ENCODE peak calls at places on chromosomes 5 and 9, in four cellular contexts. D is H1, I is IMR-90, U is H9. X is an unnamed sample. For H3K4me1, the result is how much of the 10 kb centered on the place peaks cover.

GRCh38 chr5:13412040-13412595 is 532.4 kb downstream of the DNAH5 start:
- DNase-seq in D (no peak), I (no peak), U (no peak), X (no peak)

GRCh38 chr5:620152-620551 is 8.0 kb downstream of the CEP72 start:
- DNase-seq in D (no peak), I (no peak), U (no peak), X (no peak)

GRCh38 chr5:168114444-168115017 is 176.9 kb upstream of the WWC1 start:
- DNase-seq in D (peak), I (peak), U (peak), X (peak)

GRCh38 chr9:65400886-65401285 is 115.9 kb upstream of the FOXD4L5 start:
- DNase-seq in D (no peak), I (no peak), U (no peak), X (no peak)

GRCh38 chr5:110460837-110461236 is 265.6 kb downstream of the TMEM232 start:
- DNase-seq in D (no peak), I (no peak), U (no peak), X (no peak)

GRCh38 chr5:142097681-142098080 is 10.9 kb upstream of the NDFIP1 start:
- DNase-seq in D (no peak), I (no peak), U (no peak), X (peak)

GRCh38 chr5:124157320-124157719 is 589.1 kb downstream of the ZNF608 start:
- DNase-seq in D (no peak), I (no peak), U (no peak), X (no peak)

GRCh38 chr5:178113841-178114324 is 551 bp downstream of the N4BP3 start:
- DNase-seq in D (no peak), I (no peak), U (no peak), X (peak)

GRCh38 chr5:111384220-111384619 is 128.1 kb downstream of the STARD4 start:
- DNase-seq in D (no peak), I (no peak), U (no peak), X (peak)

GRCh38 chr5:95859327-95860060 is 37.0 kb upstream of the GLRX start:
- DNase-seq in D (no peak), I (no peak), U (no peak), X (peak)

GRCh38 chr9:129287595-129288305 is 109.7 kb upstream of the IER5L start:
- DNase-seq in D (no peak), I (no peak), U (no peak), X (no peak)

GRCh38 chr5:158026248-158027031 is 167.5 kb upstream of the CLINT1 start:
- DNase-seq in D (no peak), I (no peak), U (no peak), X (no peak)

GRCh38 chr5:154213592-154213991 is 23.1 kb downstream of the GALNT10 start:
- DNase-seq in D (no peak), I (no peak), U (no peak), X (no peak)

GRCh38 chr5:10987881-10988504 is 227.0 kb upstream of the DAP start:
- DNase-seq in D (peak), I (no peak), U (peak), X (peak)

GRCh38 chr5:179623906-179624741 is 653 bp upstream of the HNRNPH1 start:
- DNase-seq in D (no peak), I (peak), U (no peak), X (no peak)

GRCh38 chr5:36442796-36443195 is 141.1 kb upstream of the RANBP3L start:
- DNase-seq in D (no peak), I (peak), U (no peak), X (no peak)

GRCh38 chr5:36442352-36442751 is 140.7 kb upstream of the RANBP3L start:
- DNase-seq in D (no peak), I (no peak), U (no peak), X (peak)

GRCh38 chr5:36441215-36441614 is 139.5 kb upstream of the RANBP3L start:
- DNase-seq in D (no peak), I (no peak), U (no peak), X (no peak)

GRCh38 chr5:36444582-36444999 is 142.9 kb upstream of the RANBP3L start:
- DNase-seq in D (no peak), I (no peak), U (no peak), X (no peak)

GRCh38 chr5:36443941-36444340 is 142.2 kb upstream of the RANBP3L start:
- DNase-seq in D (no peak), I (no peak), U (no peak), X (no peak)
- H3K4me1 ChIP-seq in D (under half), I (under half), U (under half), X (under half)

GRCh38 chr5:150137997-150138396 is 17.6 kb downstream of the PDGFRB start:
- DNase-seq in D (no peak), I (peak), U (no peak), X (no peak)

GRCh38 chr5:150137168-150137957 is 18.3 kb downstream of the PDGFRB start:
- DNase-seq in D (no peak), I (peak), U (peak), X (peak)

GRCh38 chr5:150138551-150139265 is 16.9 kb downstream of the PDGFRB start:
- DNase-seq in D (no peak), I (peak), U (peak), X (peak)

GRCh38 chr5:150140830-150141229 is 14.8 kb downstream of the PDGFRB start:
- DNase-seq in D (no peak), I (peak), U (no peak), X (no peak)

DNA sequence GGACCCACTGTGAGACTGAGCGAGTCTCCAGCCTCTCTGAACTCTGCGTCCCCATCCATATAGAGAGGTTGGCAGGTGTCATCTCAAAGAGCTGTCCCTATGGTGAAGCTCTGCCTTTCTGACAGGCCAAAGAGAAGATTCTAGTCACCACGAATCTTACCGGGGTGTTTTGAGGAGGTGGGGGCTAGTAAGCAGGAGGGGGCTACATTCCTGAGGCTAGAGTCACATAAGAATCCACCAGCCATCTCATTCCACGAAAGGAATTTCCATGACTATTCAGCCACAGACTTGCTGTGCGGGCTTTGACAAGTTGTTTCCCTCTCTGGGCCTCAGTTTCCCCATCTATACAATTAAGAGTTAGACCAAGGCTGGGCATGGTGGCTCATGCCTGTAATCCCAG is 16.3 kb downstream of the PDGFRB start:
- DNase-seq in D (no peak), I (peak), U (no peak), X (peak)
- H2BK120ac ChIP-seq in D (no peak), I (peak), U (no peak), X (no peak)

GRCh38 chr5:149386166-149386565 is 7.1 kb upstream of the IL17B start:
- DNase-seq in D (no peak), I (no peak), U (no peak), X (peak)

GRCh38 chr5:149389552-149390495 is 10.7 kb upstream of the IL17B start:
- DNase-seq in D (no peak), I (no peak), U (no peak), X (no peak)

GRCh38 chr5:149387081-149387611 is 8.1 kb upstream of the IL17B start:
- DNase-seq in D (no peak), I (peak), U (no peak), X (no peak)

GRCh38 chr5:149388498-149389190 is 9.6 kb upstream of the IL17B start:
- DNase-seq in D (no peak), I (no peak), U (no peak), X (no peak)

GRCh38 chr5:149387982-149388381 is 8.9 kb upstream of the IL17B start:
- DNase-seq in D (no peak), I (peak), U (no peak), X (no peak)
- H4K5ac ChIP-seq in D (no peak), I (peak), U (no peak), X (no peak)

DNA sequence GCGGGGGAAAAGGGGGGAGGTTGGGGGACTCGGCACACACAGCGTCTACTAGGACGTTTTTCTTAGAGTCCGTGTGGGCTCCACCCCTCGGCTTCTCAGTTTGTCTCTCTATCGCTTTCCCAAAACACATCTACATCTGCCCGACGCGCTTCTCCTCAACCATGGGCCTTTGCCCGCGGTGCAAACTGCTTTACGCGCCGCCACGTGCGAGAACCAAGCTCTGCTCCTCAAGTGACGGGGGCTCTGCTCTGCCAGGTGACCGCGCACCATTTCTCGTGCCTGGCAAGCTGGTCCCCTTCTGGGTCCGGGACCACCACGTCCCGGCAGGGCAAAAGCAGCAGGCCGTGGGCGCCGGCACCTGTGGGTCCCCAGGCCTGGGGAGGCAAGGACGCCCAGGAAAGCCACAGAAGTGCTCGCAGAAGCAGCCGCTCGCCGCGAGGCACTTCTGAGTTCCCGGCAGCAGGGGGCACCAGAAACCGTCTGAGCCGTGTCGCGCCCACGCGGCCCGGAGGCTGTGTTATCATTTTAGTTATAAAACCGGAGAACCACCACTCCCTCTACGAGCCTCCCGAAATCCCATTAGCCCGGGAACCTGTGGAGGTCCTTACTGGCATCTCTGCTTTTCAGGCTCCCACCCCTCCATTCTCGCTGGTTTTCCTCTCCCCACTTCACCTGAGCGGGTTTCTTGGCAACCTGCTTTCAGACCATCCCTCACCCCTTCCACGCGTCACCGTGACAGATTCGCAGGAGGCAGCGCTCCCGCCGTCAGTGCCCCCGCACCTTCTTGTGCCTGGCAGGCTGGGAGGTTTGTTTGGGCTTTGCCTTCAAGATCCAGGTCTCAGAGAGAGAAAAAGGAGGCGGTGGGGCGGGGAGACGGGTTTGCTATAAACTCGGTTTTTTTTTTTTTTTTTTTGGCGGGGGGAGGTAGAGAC is 2.5 kb downstream of the GDNF start:
- DNase-seq in D (no peak), I (peak), U (peak), X (peak)
- H3K4me1 ChIP-seq in D (under half), I (under half), U (under half), X (under half)

DNA sequence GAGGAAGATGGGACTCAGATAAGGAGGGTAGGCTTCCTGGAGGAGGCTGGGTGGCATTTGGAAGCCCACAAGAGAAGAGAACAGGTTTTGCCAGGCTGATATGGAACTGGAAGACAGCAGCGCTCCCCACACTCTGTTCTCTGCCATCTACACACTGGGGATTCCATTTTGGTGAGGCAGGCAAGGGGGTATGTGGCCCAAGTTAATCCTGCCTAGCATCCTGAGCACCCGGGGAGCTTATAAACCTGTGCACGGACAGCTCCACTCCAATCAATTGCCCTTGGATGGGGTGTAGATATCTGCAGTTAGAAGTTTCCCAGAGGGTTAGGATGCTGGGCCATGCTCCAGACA is 158.8 kb downstream of the MACROH2A1 start:
- DNase-seq in D (no peak), I (no peak), U (peak), X (no peak)
- H2BK120ac ChIP-seq in D (no peak), I (peak), U (no peak), X (no peak)

DNA sequence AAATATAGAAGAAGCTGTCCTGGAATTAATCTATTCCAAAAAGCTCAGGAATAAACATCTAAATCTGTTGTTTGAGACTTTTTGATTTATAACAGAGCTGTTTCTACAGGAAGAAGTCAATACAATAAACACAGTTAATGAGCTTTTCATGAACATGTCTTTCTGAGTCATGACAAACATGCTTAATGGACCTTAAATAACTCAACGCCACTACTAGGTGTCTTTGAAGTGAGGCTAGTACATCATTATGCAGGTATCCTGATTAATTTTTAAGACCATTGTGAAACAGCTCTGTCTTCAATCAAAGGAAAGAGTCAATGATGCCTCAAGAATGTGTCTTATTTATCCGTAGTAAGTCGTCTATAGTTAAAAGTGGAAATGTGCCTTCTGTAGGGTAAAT is 131.6 kb downstream of the GABRB2 start:
- DNase-seq in D (no peak), I (no peak), U (no peak), X (no peak)
- H4K5ac ChIP-seq in D (no peak), I (no peak), U (no peak), X (no peak)

GRCh38 chr5:134564396-134564795 is 38.9 kb downstream of the JADE2 start:
- DNase-seq in D (no peak), I (no peak), U (no peak), X (no peak)
- H3K4me1 ChIP-seq in D (under half), I (under half), U (under half), X (under half)

DNA sequence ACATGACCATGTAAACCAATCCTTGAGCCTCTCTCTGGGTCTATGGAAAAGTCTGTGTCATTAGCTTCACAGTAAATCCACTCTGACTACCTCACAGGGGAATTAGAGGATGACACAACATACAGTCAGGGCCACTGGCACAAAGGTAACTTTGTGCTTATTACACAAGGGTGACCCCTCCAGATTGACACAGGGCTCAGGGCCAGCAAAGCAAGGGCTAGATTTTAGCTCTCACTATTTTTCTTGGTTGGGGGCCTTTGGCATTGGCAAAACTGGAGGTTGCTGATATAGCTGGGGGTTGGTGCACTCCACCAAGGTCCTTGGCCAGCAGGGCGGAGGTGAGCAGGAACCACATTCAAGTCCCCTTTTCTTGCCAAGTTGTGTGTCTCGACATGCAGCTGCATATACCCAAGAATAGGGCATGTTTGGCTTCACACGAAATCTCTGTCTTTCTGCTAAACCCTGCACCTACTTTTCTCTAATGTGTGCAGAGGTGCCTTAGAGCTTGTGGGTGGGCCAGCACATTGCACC is 15.2 kb upstream of the OSMR start:
- DNase-seq in D (no peak), I (peak), U (no peak), X (no peak)
- H2BK120ac ChIP-seq in D (no peak), I (no peak), U (no peak), X (no peak)

GRCh38 chr9:98311541-98311940 is 56.1 kb upstream of the TBC1D2 start:
- DNase-seq in D (no peak), I (no peak), U (no peak), X (no peak)
- H4K5ac ChIP-seq in D (no peak), I (peak), U (no peak), X (no peak)

DNA sequence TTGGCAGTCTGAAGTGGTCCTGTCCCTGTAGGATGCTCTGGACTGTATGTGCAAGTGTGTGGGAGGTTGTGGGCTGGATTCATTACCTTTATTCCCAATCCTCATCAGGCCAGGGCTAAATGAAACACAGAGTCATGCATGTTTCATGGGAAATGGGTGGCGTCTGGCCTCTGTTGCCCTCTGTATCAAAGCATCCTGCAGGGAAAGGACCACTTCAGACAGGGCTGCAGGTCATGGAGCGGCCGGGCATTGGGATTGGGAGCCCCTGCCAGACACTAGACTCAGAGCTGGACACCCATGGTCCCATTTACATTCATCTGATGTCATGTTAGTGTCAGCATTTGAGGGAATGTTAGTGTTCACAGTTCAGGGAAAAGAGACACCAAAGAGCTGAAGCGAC is 53.8 kb downstream of the UBE2QL1 start:
- DNase-seq in D (no peak), I (no peak), U (no peak), X (no peak)
- H3K4me1 ChIP-seq in D (under half), I (under half), U (under half), X (under half)

X was measured in mesendoderm.